ENCODE peak calls at places on chromosomes 13 and 19, in nine cellular contexts. One of them, this sample, is unnamed.

GRCh38 chr13:56755181-56755580 is 385.5 kb upstream of the PRR20A start:
- DNase-seq in H1: no peak
- DNase-seq in AG09309: no peak
- DNase-seq in fibroblast of mammary gland: no peak
- DNase-seq in esophagus squamous epithelium: no peak
- DNase-seq in WTC11: no peak
- DNase-seq in BJ: no peak
- DNase-seq in choroid plexus epithelial cell: no peak
- DNase-seq in endodermal cell: peak; percentile 46
- DNase-seq in this sample: no peak

GRCh38 chr13:93256998-93257397 is 30.4 kb downstream of the GPC6 start:
- DNase-seq in H1: no peak
- DNase-seq in AG09309: no peak
- DNase-seq in fibroblast of mammary gland: no peak
- DNase-seq in esophagus squamous epithelium: no peak
- DNase-seq in WTC11: no peak
- DNase-seq in BJ: no peak
- DNase-seq in choroid plexus epithelial cell: no peak
- DNase-seq in endodermal cell: no peak
- DNase-seq in this sample: no peak

GRCh38 chr19:17330546-17331253 is 4.0 kb downstream of the ANO8 start:
- DNase-seq in H1: no peak
- DNase-seq in AG09309: no peak
- DNase-seq in fibroblast of mammary gland: no peak
- DNase-seq in esophagus squamous epithelium: no peak
- DNase-seq in WTC11: no peak
- DNase-seq in BJ: no peak
- DNase-seq in choroid plexus epithelial cell: no peak
- DNase-seq in endodermal cell: no peak
- DNase-seq in this sample: no peak

GRCh38 chr13:80035096-80035495 is 305.8 kb downstream of the SPRY2 start:
- DNase-seq in H1: no peak
- DNase-seq in AG09309: no peak
- DNase-seq in fibroblast of mammary gland: no peak
- DNase-seq in esophagus squamous epithelium: no peak
- DNase-seq in WTC11: no peak
- DNase-seq in BJ: no peak
- DNase-seq in choroid plexus epithelial cell: no peak
- DNase-seq in endodermal cell: no peak
- DNase-seq in this sample: no peak

GRCh38 chr19:4730740-4731171 is 7.1 kb upstream of the DPP9 start:
- DNase-seq in H1: no peak
- DNase-seq in AG09309: no peak
- DNase-seq in fibroblast of mammary gland: no peak
- DNase-seq in esophagus squamous epithelium: no peak
- DNase-seq in WTC11: peak; percentile 81
- DNase-seq in BJ: no peak
- DNase-seq in choroid plexus epithelial cell: no peak
- DNase-seq in endodermal cell: peak; percentile 88
- DNase-seq in this sample: no peak

GRCh38 chr13:99258210-99258860 is at the start of gene GPR18:
- DNase-seq in H1: no peak
- DNase-seq in AG09309: no peak
- DNase-seq in fibroblast of mammary gland: no peak
- DNase-seq in esophagus squamous epithelium: no peak
- DNase-seq in WTC11: no peak
- DNase-seq in BJ: no peak
- DNase-seq in choroid plexus epithelial cell: no peak
- DNase-seq in endodermal cell: no peak
- DNase-seq in this sample: no peak

GRCh38 chr13:61410669-61411297 is 4.9 kb downstream of the PCDH20 start:
- DNase-seq in H1: no peak
- DNase-seq in AG09309: no peak
- DNase-seq in fibroblast of mammary gland: peak; percentile 12
- DNase-seq in esophagus squamous epithelium: no peak
- DNase-seq in WTC11: no peak
- DNase-seq in BJ: no peak
- DNase-seq in choroid plexus epithelial cell: peak; percentile 38
- DNase-seq in endodermal cell: no peak
- DNase-seq in this sample: no peak

GRCh38 chr13:71621152-71622124 is 245.6 kb downstream of the DACH1 start:
- DNase-seq in H1: no peak
- DNase-seq in AG09309: no peak
- DNase-seq in fibroblast of mammary gland: no peak
- DNase-seq in esophagus squamous epithelium: no peak
- DNase-seq in WTC11: no peak
- DNase-seq in BJ: no peak
- DNase-seq in choroid plexus epithelial cell: no peak
- DNase-seq in endodermal cell: no peak
- DNase-seq in this sample: no peak

DNA sequence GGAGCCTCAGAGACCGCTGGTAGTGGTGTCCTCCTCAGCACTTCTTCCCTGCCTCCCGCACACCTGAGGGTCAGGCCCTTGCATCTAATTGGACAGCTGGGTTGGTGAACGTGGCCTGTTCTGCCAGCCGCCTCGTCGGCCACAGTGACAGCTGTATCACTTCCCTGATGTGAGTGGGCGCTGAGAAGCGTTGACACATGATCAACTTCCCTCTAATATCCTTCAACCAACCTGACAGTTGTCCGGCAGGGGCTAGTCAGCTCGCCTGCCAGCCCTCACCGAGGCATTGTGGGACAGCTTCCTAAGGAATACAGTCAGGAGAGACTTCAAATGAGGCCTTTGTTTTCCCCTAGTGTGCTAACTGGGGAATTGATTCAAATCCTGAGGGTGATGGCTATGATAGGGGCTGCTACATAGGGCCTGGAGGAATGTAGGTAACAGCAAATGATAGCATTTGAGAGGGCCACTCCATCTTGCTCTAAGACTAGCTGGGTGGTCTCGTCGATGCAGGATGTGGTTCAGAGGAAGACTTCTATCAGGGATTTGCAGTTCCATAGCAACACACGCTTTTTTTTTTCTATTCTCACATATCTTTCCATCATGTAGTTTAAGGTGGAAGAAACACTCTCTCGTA is 230.8 kb downstream of the TSHZ3 start:
- DNase-seq in H1: no peak
- DNase-seq in AG09309: no peak
- DNase-seq in fibroblast of mammary gland: no peak
- DNase-seq in esophagus squamous epithelium: no peak
- DNase-seq in WTC11: no peak
- DNase-seq in BJ: no peak
- DNase-seq in choroid plexus epithelial cell: no peak
- DNase-seq in endodermal cell: no peak
- DNase-seq in this sample: no peak
- TF ChIP-seq CTCF in H1: no peak
- TF ChIP-seq CTCF in AG09309: no peak
- TF ChIP-seq CTCF in fibroblast of mammary gland: no peak
- TF ChIP-seq CTCF in esophagus squamous epithelium: no peak
- TF ChIP-seq CTCF in WTC11: no peak
- TF ChIP-seq CTCF in BJ: no peak
- TF ChIP-seq CTCF in choroid plexus epithelial cell: no peak
- TF ChIP-seq CTCF in endodermal cell: peak; percentile 40
- TF ChIP-seq CTCF in this sample: no peak

GRCh38 chr13:103726808-103727207 is 660.6 kb upstream of the SLC10A2 start:
- DNase-seq in H1: no peak
- DNase-seq in AG09309: no peak
- DNase-seq in fibroblast of mammary gland: no peak
- DNase-seq in esophagus squamous epithelium: no peak
- DNase-seq in WTC11: no peak
- DNase-seq in BJ: no peak
- DNase-seq in choroid plexus epithelial cell: no peak
- DNase-seq in endodermal cell: no peak
- DNase-seq in this sample: no peak

GRCh38 chr13:103731959-103732358 is 665.7 kb upstream of the SLC10A2 start:
- DNase-seq in H1: no peak
- DNase-seq in AG09309: no peak
- DNase-seq in fibroblast of mammary gland: no peak
- DNase-seq in esophagus squamous epithelium: no peak
- DNase-seq in WTC11: no peak
- DNase-seq in BJ: no peak
- DNase-seq in choroid plexus epithelial cell: no peak
- DNase-seq in endodermal cell: no peak
- DNase-seq in this sample: no peak

GRCh38 chr13:103730407-103730806 is 664.2 kb upstream of the SLC10A2 start:
- DNase-seq in H1: no peak
- DNase-seq in AG09309: no peak
- DNase-seq in fibroblast of mammary gland: no peak
- DNase-seq in esophagus squamous epithelium: no peak
- DNase-seq in WTC11: no peak
- DNase-seq in BJ: no peak
- DNase-seq in choroid plexus epithelial cell: no peak
- DNase-seq in endodermal cell: no peak
- DNase-seq in this sample: no peak
- TF ChIP-seq CTCF in H1: no peak
- TF ChIP-seq CTCF in AG09309: no peak
- TF ChIP-seq CTCF in fibroblast of mammary gland: no peak
- TF ChIP-seq CTCF in esophagus squamous epithelium: no peak
- TF ChIP-seq CTCF in WTC11: no peak
- TF ChIP-seq CTCF in BJ: no peak
- TF ChIP-seq CTCF in choroid plexus epithelial cell: no peak
- TF ChIP-seq CTCF in endodermal cell: no peak
- TF ChIP-seq CTCF in this sample: no peak

GRCh38 chr19:46620267-46620666 is 4.6 kb downstream of the PTGIR start:
- DNase-seq in H1: no peak
- DNase-seq in AG09309: no peak
- DNase-seq in fibroblast of mammary gland: no peak
- DNase-seq in esophagus squamous epithelium: no peak
- DNase-seq in WTC11: no peak
- DNase-seq in BJ: no peak
- DNase-seq in choroid plexus epithelial cell: no peak
- DNase-seq in endodermal cell: no peak
- DNase-seq in this sample: no peak

GRCh38 chr19:46623915-46624502 is 880 bp downstream of the PTGIR start:
- DNase-seq in H1: no peak
- DNase-seq in AG09309: no peak
- DNase-seq in fibroblast of mammary gland: no peak
- DNase-seq in esophagus squamous epithelium: no peak
- DNase-seq in WTC11: no peak
- DNase-seq in BJ: no peak
- DNase-seq in choroid plexus epithelial cell: no peak
- DNase-seq in endodermal cell: no peak
- DNase-seq in this sample: no peak

GRCh38 chr19:46620716-46621115 is 4.2 kb downstream of the PTGIR start:
- DNase-seq in H1: no peak
- DNase-seq in AG09309: no peak
- DNase-seq in fibroblast of mammary gland: peak; percentile 63
- DNase-seq in esophagus squamous epithelium: no peak
- DNase-seq in WTC11: no peak
- DNase-seq in BJ: no peak
- DNase-seq in choroid plexus epithelial cell: no peak
- DNase-seq in endodermal cell: no peak
- DNase-seq in this sample: no peak

GRCh38 chr19:46622118-46622446 is 2.8 kb downstream of the PTGIR start:
- DNase-seq in H1: no peak
- DNase-seq in AG09309: no peak
- DNase-seq in fibroblast of mammary gland: no peak
- DNase-seq in esophagus squamous epithelium: no peak
- DNase-seq in WTC11: no peak
- DNase-seq in BJ: no peak
- DNase-seq in choroid plexus epithelial cell: no peak
- DNase-seq in endodermal cell: no peak
- DNase-seq in this sample: no peak

DNA sequence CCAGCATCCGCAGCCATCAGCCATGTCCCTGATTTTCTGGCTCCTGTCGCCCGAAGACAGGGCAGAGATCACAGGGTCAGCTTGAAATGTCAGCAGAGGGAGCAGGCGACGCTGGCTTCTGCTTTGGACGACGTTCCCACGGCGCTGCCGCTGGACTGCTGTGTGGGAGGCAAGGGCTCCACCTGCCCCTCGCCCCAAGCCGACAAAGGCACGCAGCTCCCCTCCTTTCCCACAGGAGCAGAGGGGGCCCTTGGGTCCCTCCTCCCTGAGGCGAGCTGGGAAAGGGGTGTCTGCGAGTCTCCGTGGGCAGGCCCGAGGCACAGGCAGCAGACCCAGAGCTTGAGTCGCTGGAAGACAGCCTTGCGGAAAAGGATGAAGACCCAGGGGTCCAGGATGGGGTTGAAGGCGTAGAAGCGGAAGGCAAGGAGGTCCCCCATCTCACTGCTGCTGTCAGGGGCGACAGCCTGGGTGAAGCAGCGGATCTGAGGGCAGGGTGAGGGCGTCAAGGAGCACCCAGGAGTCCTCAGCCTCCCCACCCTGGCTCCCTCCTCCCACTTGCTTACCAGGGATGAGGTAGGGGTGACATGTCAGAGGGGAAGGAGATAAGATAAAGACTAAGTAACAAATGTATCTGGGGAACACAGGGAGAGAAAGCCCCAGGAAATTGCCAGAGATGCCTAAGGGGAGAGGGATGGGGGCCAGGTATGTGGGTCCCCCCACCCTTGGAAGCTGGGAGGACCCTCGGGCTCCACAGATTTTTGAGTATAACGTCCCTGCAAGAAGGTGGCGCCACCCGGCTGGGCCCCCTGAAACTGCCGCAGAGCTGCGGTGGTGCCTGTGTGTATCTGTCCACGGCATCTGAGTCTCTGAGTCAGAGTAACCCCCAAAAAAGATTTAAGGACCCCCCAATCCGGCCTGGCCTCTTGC is 3.4 kb downstream of the PTGIR start:
- DNase-seq in H1: no peak
- DNase-seq in AG09309: no peak
- DNase-seq in fibroblast of mammary gland: no peak
- DNase-seq in esophagus squamous epithelium: no peak
- DNase-seq in WTC11: peak; percentile 47
- DNase-seq in BJ: no peak
- DNase-seq in choroid plexus epithelial cell: no peak
- DNase-seq in endodermal cell: no peak
- DNase-seq in this sample: no peak
- TF ChIP-seq CTCF in H1: peak; percentile 69
- TF ChIP-seq CTCF in AG09309: peak; percentile 14
- TF ChIP-seq CTCF in fibroblast of mammary gland: no peak
- TF ChIP-seq CTCF in esophagus squamous epithelium: no peak
- TF ChIP-seq CTCF in WTC11: no peak
- TF ChIP-seq CTCF in BJ: peak; percentile 21
- TF ChIP-seq CTCF in choroid plexus epithelial cell: peak; percentile 29
- TF ChIP-seq CTCF in endodermal cell: peak; percentile 63
- TF ChIP-seq CTCF in this sample: no peak

DNA sequence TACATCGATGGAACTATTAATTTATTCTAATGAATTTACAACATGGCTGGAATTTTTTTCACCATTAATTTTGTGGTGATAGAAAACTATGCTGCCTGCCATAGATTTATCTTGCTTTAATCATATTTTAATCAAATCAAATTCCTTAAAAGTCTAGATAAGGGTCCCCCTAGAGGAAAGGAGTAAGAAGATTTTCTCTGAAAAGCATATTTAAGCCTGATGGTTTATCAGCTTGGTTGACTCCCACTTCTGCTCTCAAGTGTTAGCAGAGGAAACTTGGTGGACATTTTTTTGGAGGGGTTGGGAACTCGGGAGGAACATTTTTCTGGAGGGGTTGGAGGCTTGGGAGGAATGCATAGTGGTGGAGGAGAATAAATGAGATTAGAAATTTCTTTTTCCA is 253.3 kb downstream of the KCNRG start:
- DNase-seq in H1: no peak
- DNase-seq in AG09309: no peak
- DNase-seq in fibroblast of mammary gland: peak; percentile 31
- DNase-seq in esophagus squamous epithelium: no peak
- DNase-seq in WTC11: no peak
- DNase-seq in BJ: no peak
- DNase-seq in choroid plexus epithelial cell: peak; percentile 38
- DNase-seq in endodermal cell: no peak
- DNase-seq in this sample: no peak
- TF ChIP-seq CTCF in H1: no peak
- TF ChIP-seq CTCF in AG09309: peak; percentile 31
- TF ChIP-seq CTCF in fibroblast of mammary gland: peak; percentile 33
- TF ChIP-seq CTCF in esophagus squamous epithelium: no peak
- TF ChIP-seq CTCF in WTC11: no peak
- TF ChIP-seq CTCF in BJ: no peak
- TF ChIP-seq CTCF in choroid plexus epithelial cell: peak; percentile 39
- TF ChIP-seq CTCF in endodermal cell: no peak
- TF ChIP-seq CTCF in this sample: no peak

This sample was measured in omental fat pad.